ENCODE peak calls at places on chromosomes 2 and 18, in nine cellular contexts. I is uterus; S is left ventricle myocardium inferior; O is cardiac muscle cell; P is osteoblast; F is choroid plexus epithelial cell; L is CD8-positive, alpha-beta T cell; R is ovary; B is adrenal gland. E is an unnamed sample.

GRCh38 chr18:7290077-7290476 is 59.2 kb downstream of the LRRC30 start:
- DNase-seq in I (no peak), S (no peak), O (no peak), P (no peak), F (no peak), L (no peak), R (no peak), B (no peak), E (no peak)

GRCh38 chr2:164061129-164061746 is 325.4 kb upstream of the FIGN start:
- DNase-seq in I (no peak), S (no peak), O (peak; percentile 65), P (peak; percentile 15), F (peak; percentile 62), L (no peak), R (no peak), B (peak; percentile 58), E (no peak)

GRCh38 chr2:101467306-101467705 is 7.6 kb downstream of the RFX8 start:
- DNase-seq in I (no peak), S (no peak), O (no peak), P (no peak), F (peak; percentile 22), L (no peak), R (no peak), B (no peak), E (no peak)

GRCh38 chr2:141911485-141912066 is 219.2 kb downstream of the LRP1B start:
- DNase-seq in I (no peak), S (no peak), O (peak; percentile 69), P (no peak), F (peak; percentile 62), L (no peak), R (no peak), B (peak; percentile 46), E (no peak)

GRCh38 chr2:84849271-84849952 is 31.5 kb downstream of the TRABD2A start:
- DNase-seq in I (no peak), S (no peak), O (no peak), P (no peak), F (no peak), L (peak; percentile 51), R (no peak), B (peak; percentile 36), E (no peak)

GRCh38 chr2:100137877-100138570 is 4.4 kb downstream of the AFF3 start:
- DNase-seq in I (no peak), S (no peak), O (no peak), P (no peak), F (no peak), L (no peak), R (no peak), B (no peak), E (no peak)

GRCh38 chr18:24497052-24497754 is 36.8 kb downstream of the HRH4 start:
- DNase-seq in I (no peak), S (no peak), O (no peak), P (peak; percentile 65), F (peak; percentile 45), L (no peak), R (no peak), B (no peak), E (no peak)

GRCh38 chr2:220296174-220296573 is 668.7 kb downstream of the SLC4A3 start:
- DNase-seq in I (no peak), S (no peak), O (peak; percentile 59), P (no peak), F (peak; percentile 56), L (no peak), R (no peak), B (no peak), E (no peak)

GRCh38 chr18:23970161-23971153 is 44.1 kb upstream of the TTC39C start:
- DNase-seq in I (no peak), S (no peak), O (no peak), P (no peak), F (no peak), L (peak; percentile 59), R (no peak), B (no peak), E (no peak)

GRCh38 chr18:76475450-76476203 is 19.4 kb downstream of the ZNF516 start:
- DNase-seq in I (no peak), S (no peak), O (no peak), P (no peak), F (no peak), L (no peak), R (no peak), B (no peak), E (peak; percentile 46)
- H3K4me3 ChIP-seq in I (no peak overlapping the region), S (no peak overlapping the region), O (no peak overlapping the region), P (peak overlapping the region; percentile 69), F (no peak overlapping the region), L (no peak overlapping the region), R (no peak overlapping the region), B (no peak overlapping the region), E (no peak overlapping the region)

GRCh38 chr18:10482985-10483949 is 28.8 kb downstream of the APCDD1 start:
- DNase-seq in I (no peak), S (peak; percentile 45), O (no peak), P (no peak), F (no peak), L (no peak), R (peak; percentile 87), B (peak; percentile 85), E (no peak)

GRCh38 chr18:10485475-10485874 is 31.0 kb downstream of the APCDD1 start:
- DNase-seq in I (no peak), S (no peak), O (no peak), P (no peak), F (no peak), L (no peak), R (no peak), B (no peak), E (no peak)

GRCh38 chr18:10481831-10482230 is 27.4 kb downstream of the APCDD1 start:
- DNase-seq in I (no peak), S (no peak), O (no peak), P (no peak), F (no peak), L (no peak), R (no peak), B (no peak), E (no peak)

GRCh38 chr18:10477863-10478260 is 23.4 kb downstream of the APCDD1 start:
- DNase-seq in I (no peak), S (no peak), O (no peak), P (no peak), F (no peak), L (no peak), R (no peak), B (no peak), E (no peak)

DNA sequence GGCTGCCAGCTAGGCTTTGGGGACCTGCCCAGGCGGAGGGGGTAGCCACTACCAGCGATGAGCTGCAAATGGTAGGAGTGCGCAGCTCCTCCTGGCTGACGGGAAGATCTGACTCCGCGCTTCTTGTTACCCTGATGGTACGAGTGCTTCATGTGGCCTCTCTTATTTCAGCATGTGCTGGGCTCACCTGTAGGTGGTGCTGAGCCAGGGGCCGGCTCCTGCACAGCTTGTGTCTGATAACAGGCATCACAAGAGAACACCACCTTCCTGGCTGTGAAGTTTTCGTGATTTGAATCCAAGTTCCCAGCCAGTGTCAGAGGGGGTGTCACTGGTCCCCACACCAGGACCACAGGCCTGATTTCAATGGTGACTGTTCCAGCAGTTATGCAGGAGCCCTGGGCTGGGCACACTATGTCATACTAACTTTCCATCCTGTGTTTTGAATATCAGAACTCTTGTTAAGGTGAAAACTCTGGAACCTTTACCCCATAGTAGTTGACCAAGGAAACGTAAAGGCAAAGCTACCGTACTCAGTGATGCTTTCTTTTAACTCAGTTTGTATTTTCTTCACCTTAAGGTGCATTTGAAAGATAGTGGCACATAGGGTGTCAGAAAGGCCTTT is 28.0 kb downstream of the APCDD1 start:
- DNase-seq in I (no peak), S (no peak), O (no peak), P (no peak), F (no peak), L (no peak), R (no peak), B (no peak), E (no peak)
- TF ChIP-seq CTCF in I (no peak), S (no peak), O (no peak), P (no peak), F (no peak), L (no peak), R (no peak), B (no peak), E (no peak)

DNA sequence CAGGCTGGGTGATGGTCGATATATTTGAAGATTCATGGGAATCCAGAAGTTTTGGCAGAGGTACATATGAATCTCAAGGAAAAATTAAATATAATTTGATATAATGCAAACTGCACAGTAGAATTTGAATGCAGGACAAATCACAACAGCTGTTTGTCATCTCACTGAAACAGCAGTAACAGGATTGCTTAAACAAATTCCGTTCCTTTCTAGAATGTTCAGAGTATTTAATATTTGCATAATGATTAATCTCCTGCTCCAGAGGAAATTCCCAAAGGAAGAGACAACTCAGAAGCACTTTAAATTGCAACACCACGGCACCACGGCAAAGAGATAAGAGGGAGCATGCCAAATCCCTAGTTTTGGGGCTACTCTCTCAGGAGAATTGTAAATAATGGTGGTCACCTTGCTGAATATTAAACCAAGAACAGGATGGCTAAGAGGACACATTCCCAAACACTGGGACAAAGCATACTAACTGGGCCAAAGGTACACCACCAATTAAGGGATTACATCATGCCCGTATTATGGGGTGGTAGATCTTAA is 67.8 kb upstream of the MAP4K3 start:
- DNase-seq in I (peak; percentile 47), S (no peak), O (no peak), P (no peak), F (peak; percentile 79), L (no peak), R (no peak), B (no peak), E (no peak)
- H3K4me3 ChIP-seq in I (no peak overlapping the region), S (peak overlapping the region; percentile 32), O (no peak overlapping the region), P (no peak overlapping the region), F (no peak overlapping the region), L (no peak overlapping the region), R (no peak overlapping the region), B (no peak overlapping the region), E (no peak overlapping the region)

GRCh38 chr2:240291337-240291751 is 144.1 kb upstream of the GPC1 start:
- DNase-seq in I (no peak), S (no peak), O (no peak), P (no peak), F (no peak), L (no peak), R (no peak), B (peak; percentile 69), E (no peak)

GRCh38 chr2:240293865-240294461 is 141.5 kb upstream of the GPC1 start:
- DNase-seq in I (no peak), S (peak; percentile 58), O (peak; percentile 23), P (no peak), F (no peak), L (no peak), R (no peak), B (peak; percentile 20), E (no peak)

GRCh38 chr2:240293126-240293864 is 142.2 kb upstream of the GPC1 start:
- DNase-seq in I (no peak), S (no peak), O (no peak), P (no peak), F (no peak), L (no peak), R (no peak), B (peak; percentile 34), E (no peak)

GRCh38 chr2:240291940-240292574 is 143.4 kb upstream of the GPC1 start:
- DNase-seq in I (no peak), S (no peak), O (no peak), P (no peak), F (no peak), L (no peak), R (no peak), B (peak; percentile 10), E (peak; percentile 40)

DNA sequence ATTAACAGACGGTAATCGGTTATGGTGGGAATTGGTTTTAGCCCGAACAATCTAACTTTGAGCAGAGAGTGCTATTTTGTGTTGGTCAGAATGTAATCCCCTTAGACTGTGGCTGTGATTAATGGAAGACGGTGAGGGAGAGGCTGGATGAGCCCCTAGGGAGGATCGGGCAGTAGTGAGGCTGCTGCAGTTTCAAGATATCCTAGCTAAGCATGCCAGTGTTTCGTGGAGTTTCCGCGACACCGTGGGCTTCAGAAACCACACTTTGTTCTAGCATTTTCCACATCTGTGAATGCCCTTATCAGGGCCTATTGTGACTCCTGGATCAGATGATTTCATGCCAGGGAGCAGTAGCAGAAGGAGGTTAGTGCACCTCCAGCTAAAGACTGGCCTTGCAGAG is 142.8 kb upstream of the GPC1 start:
- DNase-seq in I (no peak), S (no peak), O (no peak), P (no peak), F (no peak), L (no peak), R (no peak), B (no peak), E (no peak)
- TF ChIP-seq CTCF in I (no peak), S (no peak), O (no peak), P (no peak), F (no peak), L (no peak), R (no peak), B (no peak), E (no peak)